ENCODE peak calls at places on chromosomes 5 and 9, in nine cellular contexts. H, Y, F, E, K, J, Z, O and L are unnamed samples.

GRCh38 chr9:112433715-112434392 is 52.8 kb upstream of the KIAA1958 start:
- DNase-seq in E (no peak), H (no peak), K (no peak), Y (no peak), J (no peak), Z (no peak), O (no peak), F (no peak), L (no peak)

GRCh38 chr9:124203818-124204217 is 53.9 kb upstream of the NEK6 start:
- DNase-seq in Y (no peak), J (no peak), F (no peak), K (no peak), E (no peak), Z (no peak), H (no peak), O (no peak), L (no peak)

GRCh38 chr5:14930486-14930885 is 58.9 kb upstream of the ANKH start:
- DNase-seq in F (no peak), E (no peak), H (no peak), K (no peak), Y (no peak), O (no peak), Z (no peak), J (no peak), L (no peak)

GRCh38 chr5:139984816-139985215 is 58.3 kb downstream of the NRG2 start:
- DNase-seq in K (no peak), Y (no peak), H (no peak), E (no peak), F (no peak), J (no peak), Z (no peak), O (no peak), L (no peak)

GRCh38 chr5:155587458-155587857 is 573.9 kb downstream of the KIF4B start:
- DNase-seq in J (no peak), E (no peak), K (no peak), Y (no peak), Z (no peak), F (no peak), O (peak), H (no peak), L (no peak)

GRCh38 chr5:149358818-149359217 is 972 bp downstream of the PCYOX1L start:
- DNase-seq in H (no peak), O (no peak), Z (no peak), F (no peak), E (no peak), K (no peak), Y (no peak), J (no peak), L (no peak)

GRCh38 chr5:94524841-94525697 is 93.3 kb downstream of the KIAA0825 start:
- DNase-seq in O (peak), J (peak), F (peak), Y (peak), E (peak), H (peak), K (no peak), Z (no peak), L (no peak)

GRCh38 chr5:80141147-80141671 is 106.1 kb downstream of the THBS4 start:
- DNase-seq in K (peak), F (peak), H (peak), E (no peak), Z (no peak), Y (peak), J (no peak), O (peak), L (no peak)

GRCh38 chr5:82512025-82512424 is 233.9 kb upstream of the RPS23 start:
- DNase-seq in Z (peak), H (no peak), K (no peak), J (no peak), E (no peak), F (peak), Y (no peak), O (no peak), L (no peak)

GRCh38 chr5:148809781-148810524 is 16.5 kb upstream of the ADRB2 start:
- DNase-seq in Z (no peak), O (peak), J (no peak), H (no peak), E (no peak), Y (no peak), K (no peak), F (no peak), L (no peak)

GRCh38 chr5:154329062-154329461 is 116.7 kb upstream of the SAP30L start:
- DNase-seq in J (no peak), O (no peak), Y (no peak), K (no peak), H (no peak), F (no peak), E (no peak), Z (no peak), L (no peak)

GRCh38 chr5:97065475-97065874 is 76.9 kb downstream of the LIX1 start:
- DNase-seq in Y (no peak), O (peak), K (no peak), E (no peak), J (no peak), Z (no peak), H (no peak), F (no peak), L (no peak)

GRCh38 chr5:77176429-77176828 is 34.1 kb upstream of the PDE8B start:
- DNase-seq in K (no peak), Z (no peak), H (no peak), O (no peak), J (no peak), Y (no peak), F (no peak), E (no peak), L (no peak)

GRCh38 chr9:35736201-35736633 is 3.8 kb downstream of the CREB3 start:
- DNase-seq in E (peak), F (peak), K (no peak), Z (peak), J (peak), O (peak), Y (peak), H (peak), L (peak)

GRCh38 chr5:132001647-132002561 is 9.6 kb downstream of the ACSL6 start:
- DNase-seq in E (no peak), Z (no peak), O (no peak), H (peak), Y (peak), F (peak), K (no peak), J (no peak), L (peak)

GRCh38 chr5:83484294-83484693 is 12.8 kb downstream of the VCAN start:
- DNase-seq in H (no peak), Z (no peak), F (no peak), K (no peak), E (no peak), Y (no peak), J (no peak), O (no peak), L (no peak)

GRCh38 chr5:68440666-68441065 is 225.1 kb downstream of the PIK3R1 start:
- DNase-seq in H (no peak), O (no peak), Y (no peak), E (no peak), Z (no peak), K (no peak), F (no peak), J (no peak), L (no peak)

GRCh38 chr9:93968451-93969327 is 13.5 kb upstream of the BARX1 start:
- DNase-seq in Y (peak), K (no peak), F (no peak), J (no peak), H (peak), O (no peak), E (no peak), Z (no peak), L (peak)

GRCh38 chr9:20496328-20496727 is 126.0 kb downstream of the MLLT3 start:
- DNase-seq in O (peak), J (no peak), Y (no peak), K (no peak), Z (no peak), F (no peak), H (no peak), E (no peak), L (no peak)

GRCh38 chr5:115708819-115709477 is 83.1 kb upstream of the TMED7 start:
- DNase-seq in J (no peak), Y (no peak), H (no peak), K (no peak), F (no peak), E (no peak), Z (no peak), O (no peak), L (no peak)

GRCh38 chr5:79284852-79285251 is 48.9 kb downstream of the JMY start:
- DNase-seq in Y (no peak), H (peak), O (no peak), F (no peak), K (no peak), Z (no peak), J (no peak), E (no peak), L (no peak)

GRCh38 chr9:10411272-10411671 is 201.5 kb downstream of the PTPRD start:
- DNase-seq in K (no peak), J (no peak), Z (no peak), E (no peak), H (no peak), Y (no peak), F (no peak), O (no peak), L (no peak)

GRCh38 chr5:75002271-75002670 is 50.1 kb downstream of the GCNT4 start:
- DNase-seq in J (no peak), Y (no peak), O (no peak), F (no peak), E (no peak), K (no peak), Z (no peak), H (no peak), L (no peak)

GRCh38 chr9:87088621-87089020 is 141.3 kb upstream of the GAS1 start:
- DNase-seq in F (no peak), H (no peak), J (no peak), Z (no peak), E (no peak), Y (no peak), O (no peak), K (no peak), L (no peak)

GRCh38 chr5:137706841-137707240 is 29.0 kb downstream of the KLHL3 start:
- DNase-seq in Z (no peak), O (no peak), K (no peak), H (no peak), E (no peak), F (peak), J (no peak), Y (peak), L (peak)

GRCh38 chr5:114055318-114055788 is 306.5 kb upstream of the KCNN2 start:
- DNase-seq in F (peak), H (peak), K (no peak), J (no peak), O (peak), E (no peak), Z (no peak), Y (peak), L (no peak)

GRCh38 chr5:58016892-58017291 is 443.0 kb downstream of the PLK2 start:
- DNase-seq in Y (no peak), K (no peak), H (no peak), J (no peak), E (no peak), Z (no peak), F (no peak), O (no peak), L (no peak)

GRCh38 chr9:112751059-112751795 is 667 bp downstream of the SNX30 start:
- DNase-seq in O (peak), F (peak), J (peak), Y (peak), H (peak), Z (peak), E (peak), K (peak), L (peak)

GRCh38 chr5:122863721-122864120 is 18.3 kb downstream of the SNX24 start:
- DNase-seq in F (no peak), J (no peak), Y (no peak), H (no peak), Z (no peak), O (no peak), E (no peak), K (no peak), L (no peak)

GRCh38 chr5:113199122-113199905 is 222.7 kb downstream of the DCP2 start:
- DNase-seq in K (no peak), Z (no peak), Y (no peak), O (peak), J (no peak), F (peak), E (no peak), H (no peak), L (no peak)

GRCh38 chr5:111242606-111243005 is 18.4 kb downstream of the CAMK4 start:
- DNase-seq in Z (no peak), H (no peak), J (no peak), K (no peak), F (no peak), E (no peak), O (no peak), Y (no peak), L (no peak)

GRCh38 chr5:128123936-128124335 is 40.4 kb downstream of the SLC12A2 start:
- DNase-seq in J (no peak), K (no peak), Y (no peak), O (peak), H (no peak), Z (no peak), F (no peak), E (no peak), L (no peak)

GRCh38 chr5:159286420-159287035 is 23.4 kb downstream of the UBLCP1 start:
- DNase-seq in E (no peak), F (peak), K (no peak), J (peak), Z (no peak), O (peak), H (peak), Y (no peak), L (no peak)

GRCh38 chr9:134486127-134486995 is 155.2 kb upstream of the COL5A1 start:
- DNase-seq in Z (no peak), Y (no peak), K (peak), H (no peak), E (no peak), F (no peak), O (no peak), J (no peak), L (no peak)

GRCh38 chr5:140109050-140109817 is 4.7 kb upstream of the PURA start:
- DNase-seq in J (no peak), Z (no peak), O (peak), E (no peak), F (no peak), K (no peak), Y (peak), H (peak), L (no peak)